ENCODE peak calls at places on chromosomes 7 and 10, in four cellular contexts. J is HepG2, O is GM12878, Q is K562. C is an unnamed sample.

GRCh38 chr10:24873281-24873683 is 79.1 kb downstream of the PRTFDC1 start:
- DNase-seq in J (peak), O (no peak), Q (peak), C (no peak)

GRCh38 chr10:13037832-13038231 is 36.3 kb upstream of the CCDC3 start:
- DNase-seq in J (no peak), O (no peak), Q (no peak), C (no peak)

GRCh38 chr10:102537367-102537766 is 33.6 kb downstream of the SUFU start:
- DNase-seq in J (no peak), O (peak), Q (no peak), C (no peak)

GRCh38 chr7:133315332-133316040 is 62.6 kb downstream of the EXOC4 start:
- DNase-seq in J (no peak), O (no peak), Q (no peak), C (no peak)

GRCh38 chr7:105352018-105352612 is 36.6 kb downstream of the SRPK2 start:
- DNase-seq in J (no peak), O (peak), Q (no peak), C (no peak)

GRCh38 chr10:72277340-72277995 is 3.7 kb downstream of the DDIT4 start:
- DNase-seq in J (no peak), O (no peak), Q (peak), C (no peak)

GRCh38 chr7:77570330-77571011 is 33.4 kb downstream of the PTPN12 start:
- DNase-seq in J (peak), O (no peak), Q (no peak), C (no peak)

GRCh38 chr7:97149843-97150242 is 32.3 kb downstream of the SDHAF3 start:
- DNase-seq in J (no peak), O (no peak), Q (no peak), C (no peak)

GRCh38 chr10:119737827-119738226 is 12.0 kb downstream of the INPP5F start:
- DNase-seq in J (no peak), O (no peak), Q (peak), C (no peak)

GRCh38 chr10:113854757-113855626 is 531 bp downstream of the NHLRC2 start:
- DNase-seq in J (peak), O (no peak), Q (peak), C (peak)

GRCh38 chr7:110591341-110591740 is 499.6 kb upstream of the LRRN3 start:
- DNase-seq in J (no peak), O (no peak), Q (no peak), C (no peak)

GRCh38 chr7:95373323-95373722 is 22.9 kb downstream of the PON3 start:
- DNase-seq in J (no peak), O (no peak), Q (no peak), C (no peak)

GRCh38 chr10:58782876-58783859 is 270.5 kb downstream of the BICC1 start:
- DNase-seq in J (no peak), O (no peak), Q (no peak), C (no peak)

GRCh38 chr7:116298055-116298454 is 87.7 kb downstream of the TES start:
- DNase-seq in J (no peak), O (no peak), Q (no peak), C (no peak)

GRCh38 chr7:101779267-101779666 is 38.2 kb upstream of the CUX1 start:
- DNase-seq in J (no peak), O (no peak), Q (no peak), C (no peak)

GRCh38 chr7:47335071-47335470 is 246.8 kb downstream of the TNS3 start:
- DNase-seq in J (no peak), O (no peak), Q (no peak), C (no peak)

DNA sequence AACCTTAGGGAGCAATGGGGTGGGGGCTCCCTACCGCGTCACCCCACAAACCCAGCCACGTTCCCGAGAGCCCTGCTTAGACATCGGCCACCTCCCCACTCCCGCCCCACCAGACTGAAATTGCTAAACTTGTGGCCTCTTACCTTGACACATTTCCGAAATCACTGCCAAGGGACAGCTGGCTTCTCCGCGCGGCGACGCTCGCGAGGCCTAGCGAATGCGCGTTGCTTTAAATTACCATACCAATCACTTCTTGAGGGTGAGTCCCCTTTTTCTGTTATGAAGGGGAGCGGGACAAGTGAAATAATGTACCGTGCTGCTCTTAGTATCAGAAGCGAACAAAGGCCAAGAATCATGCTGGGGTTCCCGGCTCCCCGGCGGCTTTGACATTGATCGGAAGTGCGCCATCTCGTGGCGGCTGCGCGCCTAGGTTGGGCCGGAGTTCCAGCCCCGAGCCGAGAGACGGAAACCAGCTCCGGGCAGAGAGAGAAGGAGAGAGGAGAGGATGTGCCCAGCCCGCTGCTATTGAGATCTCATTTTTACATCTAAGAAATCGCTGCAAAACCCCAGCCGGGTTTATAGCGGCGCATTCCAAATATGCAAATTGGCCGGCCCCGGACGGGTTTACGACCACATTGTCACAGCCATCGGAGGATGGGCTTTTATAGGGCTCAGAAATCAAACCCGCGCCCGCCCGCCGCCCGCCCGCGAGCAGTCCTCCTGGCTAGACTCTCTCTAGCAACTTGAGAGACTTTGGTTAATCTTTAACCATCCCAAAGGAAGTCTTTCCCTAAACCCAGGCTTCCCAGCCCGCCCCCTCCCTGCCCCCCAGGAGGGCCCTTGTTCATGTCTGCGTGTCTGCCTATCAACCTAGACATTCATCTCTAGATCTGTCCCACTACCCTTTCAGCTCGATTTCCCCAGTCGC is 5.3 kb downstream of the HOXA11 start:
- DNase-seq in J (peak), O (no peak), Q (peak), C (peak)
- TF ChIP-seq SP1 in J (no peak), O (no peak), Q (no peak), C (no peak)

DNA sequence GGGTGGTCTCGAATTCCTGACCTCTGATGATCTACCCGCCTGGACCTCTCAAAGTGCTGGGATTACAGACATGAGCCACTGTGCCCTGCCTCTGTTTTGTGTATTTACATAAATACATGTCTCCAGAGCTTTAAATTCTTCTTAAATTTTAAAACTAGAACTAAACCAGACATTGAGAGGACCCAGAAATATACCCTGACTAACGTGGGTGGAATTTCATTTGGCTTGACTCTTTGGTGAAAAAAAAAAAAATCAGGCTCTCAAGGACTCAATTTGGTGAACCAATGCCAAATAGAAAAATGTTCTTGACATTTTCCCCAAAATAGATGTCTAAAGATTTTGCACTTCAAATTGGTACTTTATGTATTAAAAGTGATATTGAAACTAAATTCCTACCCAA is 16.6 kb upstream of the FAS start:
- DNase-seq in J (no peak), O (no peak), Q (no peak), C (no peak)
- TF ChIP-seq FOXM1 in J (no peak), O (no peak), Q (no peak), C (no peak)

DNA sequence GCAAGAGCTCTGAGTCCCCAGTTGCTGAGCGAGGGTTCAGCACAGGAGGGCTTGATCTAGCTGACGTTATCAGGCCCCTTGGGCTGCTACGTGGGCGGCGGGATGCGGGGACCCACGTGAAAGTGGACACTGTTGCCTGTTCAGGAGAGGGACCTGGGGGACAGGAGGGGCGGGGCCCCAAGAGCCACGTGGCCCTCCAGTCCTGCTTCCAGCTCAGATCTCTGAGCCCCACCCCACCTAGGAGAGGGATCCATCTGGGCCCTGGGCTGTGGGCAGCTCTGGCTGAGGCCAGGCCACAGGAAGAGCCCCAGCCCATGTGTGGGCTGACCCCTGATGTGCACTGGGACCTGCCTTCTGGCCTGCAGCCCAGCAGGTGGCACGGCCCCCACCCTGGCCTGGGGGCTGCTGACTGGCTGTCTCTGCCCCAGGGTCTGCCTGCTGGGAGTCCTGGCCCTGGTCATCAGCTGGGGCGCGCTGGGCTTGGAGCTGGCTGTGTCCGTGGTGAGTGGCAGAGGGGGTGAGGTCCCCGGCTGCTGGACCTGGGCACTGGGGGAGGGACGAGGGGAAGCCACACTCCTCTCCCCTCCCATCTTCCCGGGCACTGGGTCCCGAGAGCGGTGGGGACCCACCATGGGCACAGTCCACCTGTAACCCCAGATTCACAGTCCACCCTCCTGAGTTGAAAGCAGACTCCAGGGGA is 17.5 kb downstream of the TTYH3 start:
- DNase-seq in J (no peak), O (no peak), Q (no peak), C (no peak)
- TF ChIP-seq FOXK2 in J (no peak), O (no peak), Q (no peak), C (no peak)

GRCh38 chr7:138383166-138383565 is 76.9 kb upstream of the TRIM24 start:
- DNase-seq in J (no peak), O (no peak), Q (no peak), C (no peak)

GRCh38 chr7:138388673-138389491 is 71.2 kb upstream of the TRIM24 start:
- DNase-seq in J (peak), O (no peak), Q (no peak), C (no peak)

GRCh38 chr7:138386821-138387220 is 73.2 kb upstream of the TRIM24 start:
- DNase-seq in J (no peak), O (no peak), Q (no peak), C (no peak)

GRCh38 chr7:138387755-138388475 is 72.1 kb upstream of the TRIM24 start:
- DNase-seq in J (no peak), O (no peak), Q (peak), C (no peak)
- TF ChIP-seq SP1 in J (no peak), O (no peak), Q (no peak), C (no peak)

DNA sequence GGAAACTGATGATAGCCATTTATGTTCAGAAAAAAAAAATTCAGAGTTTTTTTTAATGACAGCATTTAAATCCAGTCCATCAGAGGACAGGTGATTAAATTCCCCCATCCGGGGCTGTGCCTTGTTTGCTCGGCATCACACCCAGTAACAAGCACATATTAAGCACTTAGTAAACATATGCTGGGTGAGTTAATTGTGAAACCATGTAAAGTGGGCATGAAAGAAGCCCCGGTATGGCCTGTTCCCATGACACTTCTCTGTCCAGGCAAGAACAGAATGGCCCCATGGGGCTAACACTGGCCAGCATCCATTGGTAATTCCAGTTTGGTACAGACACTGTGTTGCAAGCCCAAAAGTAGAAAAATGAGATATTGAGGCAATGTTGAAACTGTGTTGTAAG is 220.8 kb upstream of the RNF32 start:
- DNase-seq in J (no peak), O (no peak), Q (no peak), C (no peak)
- TF ChIP-seq FOXM1 in J (no peak), O (no peak), Q (no peak), C (no peak)

GRCh38 chr10:33808475-33808874 is 474.0 kb upstream of the NRP1 start:
- DNase-seq in J (no peak), O (no peak), Q (no peak), C (no peak)
- TF ChIP-seq FOXK2 in J (no peak), O (no peak), Q (no peak), C (no peak)

C was measured in HEK293T.